ENCODE peak calls at places on chromosomes 3 and 15, in five cellular contexts. Q, F, S, E and P are unnamed samples.

GRCh38 chr3:122403489-122403888 is 12.4 kb downstream of the WDR5B start:
- DNase-seq in F (no peak), Q (no peak), S (no peak), E (peak; percentile 6), P (no peak)

GRCh38 chr3:175672119-175672689 is 813.1 kb downstream of the NAALADL2 start:
- DNase-seq in S (no peak), E (no peak), Q (no peak), F (peak; percentile 54), P (no peak)

GRCh38 chr3:82261013-82261412 is 499.6 kb upstream of the GBE1 start:
- DNase-seq in F (no peak), S (no peak), E (no peak), Q (no peak), P (no peak)

GRCh38 chr3:14617508-14618023 is 34.0 kb upstream of the CCDC174 start:
- DNase-seq in F (no peak), Q (no peak), E (peak; percentile 19), S (no peak), P (no peak)

GRCh38 chr3:89049119-89049518 is 58.3 kb upstream of the EPHA3 start:
- DNase-seq in E (no peak), F (no peak), Q (peak; percentile 73), S (peak; percentile 29), P (no peak)

GRCh38 chr3:117439812-117440211 is 730.2 kb downstream of the TUSC7 start:
- DNase-seq in Q (no peak), E (peak; percentile 62), F (peak; percentile 30), S (peak; percentile 1), P (peak; percentile 39)

GRCh38 chr3:56118968-56119367 is 349.3 kb downstream of the ERC2 start:
- DNase-seq in Q (no peak), F (no peak), E (no peak), S (no peak), P (no peak)

GRCh38 chr3:73624363-73625123 is at the start of gene PDZRN3:
- DNase-seq in E (peak; percentile 16), Q (peak; percentile 74), F (peak; percentile 83), S (peak; percentile 34), P (peak; percentile 69)

GRCh38 chr3:95615592-95616310 is 1198.6 kb upstream of the EPHA6 start:
- DNase-seq in S (no peak), Q (no peak), E (no peak), F (no peak), P (no peak)

GRCh38 chr15:92600902-92601301 is 54.7 kb downstream of the FAM174B start:
- DNase-seq in F (no peak), S (no peak), Q (no peak), E (no peak), P (no peak)

GRCh38 chr15:98408231-98408630 is 240.1 kb upstream of the IGF1R start:
- DNase-seq in Q (no peak), S (no peak), E (no peak), F (no peak), P (no peak)

GRCh38 chr3:149198611-149199010 is 23.0 kb downstream of the CP start:
- DNase-seq in S (peak; percentile 71), F (no peak), Q (peak; percentile 82), E (peak; percentile 48), P (peak; percentile 57)

GRCh38 chr15:92636950-92637481 is 18.6 kb downstream of the FAM174B start:
- DNase-seq in F (no peak), Q (peak; percentile 94), E (peak; percentile 71), S (no peak), P (no peak)

GRCh38 chr15:90161946-90162345 is 39.2 kb upstream of the SEMA4B start:
- DNase-seq in Q (no peak), F (no peak), E (peak; percentile 76), S (no peak), P (no peak)

GRCh38 chr3:72174043-72174442 is 389.1 kb upstream of the PROK2 start:
- DNase-seq in S (no peak), E (no peak), F (no peak), Q (no peak), P (no peak)

GRCh38 chr3:81839504-81840094 is 78.2 kb upstream of the GBE1 start:
- DNase-seq in E (no peak), Q (no peak), S (no peak), F (peak; percentile 9), P (no peak)

GRCh38 chr3:40895109-40895508 is 304.2 kb upstream of the CTNNB1 start:
- DNase-seq in F (no peak), S (no peak), E (no peak), Q (no peak), P (no peak)

GRCh38 chr3:108182339-108182738 is 39.9 kb downstream of the IFT57 start:
- DNase-seq in Q (no peak), F (no peak), S (no peak), E (no peak), P (no peak)

GRCh38 chr3:115436767-115437301 is 186.5 kb upstream of the GAP43 start:
- DNase-seq in E (peak; percentile 62), F (peak; percentile 94), S (peak; percentile 13), Q (peak; percentile 35), P (no peak)

GRCh38 chr3:30604091-30604490 is 2.3 kb upstream of the TGFBR2 start:
- DNase-seq in Q (no peak), E (no peak), F (no peak), S (no peak), P (no peak)

GRCh38 chr15:47374222-47374621 is 343.1 kb upstream of the SEMA6D start:
- DNase-seq in Q (peak; percentile 46), E (peak; percentile 4), S (peak; percentile 15), F (peak; percentile 13), P (no peak)

GRCh38 chr15:74382004-74382816 is 14.8 kb upstream of the CYP11A1 start:
- DNase-seq in E (peak; percentile 96), Q (peak; percentile 93), F (peak; percentile 77), S (peak; percentile 78), P (peak; percentile 85)

GRCh38 chr3:25455316-25456232 is 27.5 kb downstream of the RARB start:
- DNase-seq in F (peak; percentile 39), E (no peak), Q (no peak), S (no peak), P (no peak)

GRCh38 chr15:66685638-66686150 is 16.3 kb upstream of the SMAD6 start:
- DNase-seq in E (peak; percentile 24), Q (no peak), F (no peak), S (no peak), P (no peak)

GRCh38 chr3:197189633-197190032 is 108.8 kb downstream of the DLG1 start:
- DNase-seq in Q (no peak), E (peak; percentile 96), F (peak; percentile 12), S (no peak), P (no peak)

GRCh38 chr3:13137808-13138565 is 64.8 kb upstream of the IQSEC1 start:
- DNase-seq in E (no peak), S (no peak), F (no peak), Q (peak; percentile 25), P (no peak)

GRCh38 chr3:33209357-33209756 is 9.3 kb downstream of the SUSD5 start:
- DNase-seq in E (no peak), S (no peak), Q (no peak), F (no peak), P (no peak)

GRCh38 chr15:80998252-80998651 is 2.5 kb upstream of the TLNRD1 start:
- DNase-seq in S (no peak), E (no peak), Q (no peak), F (no peak), P (no peak)

GRCh38 chr15:54150255-54150654 is 172.0 kb downstream of the UNC13C start:
- DNase-seq in E (no peak), F (no peak), S (no peak), Q (no peak), P (no peak)
- H2BK12ac ChIP-seq in E (no peak overlapping the region), F (no peak overlapping the region), S (no peak overlapping the region), Q (no peak overlapping the region), P (no peak overlapping the region)

GRCh38 chr15:67899596-67900283 is 59.9 kb upstream of the RNU6-1 start:
- DNase-seq in S (no peak), Q (no peak), F (no peak), E (no peak), P (no peak)

GRCh38 chr15:67901922-67902321 is 62.1 kb upstream of the RNU6-1 start:
- DNase-seq in Q (no peak), E (no peak), S (no peak), F (no peak), P (no peak)

GRCh38 chr15:67900621-67901147 is 60.8 kb upstream of the RNU6-1 start:
- DNase-seq in E (no peak), F (no peak), Q (no peak), S (no peak), P (no peak)

GRCh38 chr15:67903708-67904107 is 63.9 kb upstream of the RNU6-1 start:
- DNase-seq in E (no peak), Q (no peak), S (no peak), F (no peak), P (no peak)

GRCh38 chr15:67902579-67902979 is 62.7 kb upstream of the RNU6-1 start:
- DNase-seq in S (no peak), Q (no peak), F (no peak), E (no peak), P (no peak)
- H4K91ac ChIP-seq in S (no peak overlapping the region), Q (no peak overlapping the region), F (no peak overlapping the region), E (no peak overlapping the region), P (no peak overlapping the region)

GRCh38 chr15:39936681-39937080 is 2.8 kb downstream of the EIF2AK4 start:
- DNase-seq in S (no peak), Q (no peak), E (no peak), F (no peak), P (no peak)

GRCh38 chr15:39934415-39935044 is 615 bp downstream of the EIF2AK4 start:
- DNase-seq in Q (no peak), F (peak; percentile 61), E (no peak), S (no peak), P (peak; percentile 15)

GRCh38 chr15:39935241-39935640 is 1.3 kb downstream of the EIF2AK4 start:
- DNase-seq in S (no peak), Q (no peak), F (no peak), E (peak; percentile 18), P (no peak)

GRCh38 chr15:39939487-39940452 is 5.9 kb downstream of the EIF2AK4 start:
- DNase-seq in F (no peak), E (peak; percentile 92), Q (no peak), S (no peak), P (no peak)

GRCh38 chr15:39936187-39936586 is 2.3 kb downstream of the EIF2AK4 start:
- DNase-seq in F (peak; percentile 41), Q (no peak), S (no peak), E (peak; percentile 72), P (no peak)
- H2BK5ac ChIP-seq in F (no peak overlapping the region), Q (no peak overlapping the region), S (no peak overlapping the region), E (no peak overlapping the region), P (no peak overlapping the region)

GRCh38 chr15:46059921-46060565 is 425.2 kb downstream of the SQOR start:
- DNase-seq in F (no peak), S (no peak), E (no peak), Q (no peak), P (no peak)

GRCh38 chr15:46061002-46061401 is 426.2 kb downstream of the SQOR start:
- DNase-seq in E (no peak), S (no peak), F (no peak), Q (no peak), P (no peak)
- H2BK12ac ChIP-seq in E (no peak overlapping the region), S (no peak overlapping the region), F (no peak overlapping the region), Q (no peak overlapping the region), P (no peak overlapping the region)

GRCh38 chr15:68114840-68115239 is 60.7 kb downstream of the PIAS1 start:
- DNase-seq in E (no peak), Q (no peak), F (no peak), S (no peak), P (no peak)
- H4K91ac ChIP-seq in E (no peak overlapping the region), Q (no peak overlapping the region), F (no peak overlapping the region), S (no peak overlapping the region), P (no peak overlapping the region)

GRCh38 chr15:70768247-70768883 is 5.0 kb upstream of the UACA start:
- DNase-seq in F (no peak), S (no peak), Q (no peak), E (no peak), P (no peak)
- H2BK5ac ChIP-seq in F (no peak overlapping the region), S (no peak overlapping the region), Q (no peak overlapping the region), E (no peak overlapping the region), P (no peak overlapping the region)